ENCODE peak calls at places on chromosomes 7 and 10, in ten cellular contexts. W is DMS79 treated with DMSO at 0.1 percent for 48 hours; Z is prostate gland; C is smooth muscle cell of the brain vasculature; G is T-cell; U is left ventricle myocardium superior; E is NCI-H510A treated with DMSO at 0.1 percent for 48 hours; J is activated T-cell treated with anti-CD3 and anti-CD28 coated beads, Interleukin-2, amount 50 U/mL, for 72 hours; P is HAP-1; T is adipocyte. D is an unnamed sample.

GRCh38 chr7:97015787-97016391 is 8.7 kb downstream of the DLX5 start:
- DNase-seq in W (no peak), T (no peak), U (no peak), G (no peak), Z (no peak), C (no peak), J (no peak), P (no peak), E (no peak), D (no peak)

GRCh38 chr10:44860811-44861751 is 50.1 kb upstream of the TMEM72 start:
- DNase-seq in W (no peak), C (no peak), J (no peak), E (no peak), T (peak), P (no peak), G (no peak), Z (no peak), U (peak), D (no peak)

GRCh38 chr10:58608356-58608755 is 95.7 kb downstream of the BICC1 start:
- DNase-seq in C (no peak), P (no peak), T (peak), G (no peak), W (no peak), U (no peak), Z (no peak), J (no peak), E (no peak), D (no peak)

GRCh38 chr10:30502266-30503058 is 68.5 kb downstream of the MAP3K8 start:
- DNase-seq in E (no peak), U (peak), G (peak), C (no peak), T (peak), P (no peak), J (peak), W (no peak), Z (no peak), D (peak)

GRCh38 chr7:17298840-17299476 is 506 bp downstream of the AHR start:
- DNase-seq in Z (peak), J (peak), E (peak), U (peak), G (peak), P (no peak), W (peak), T (peak), C (no peak), D (peak)

GRCh38 chr7:836429-836828 is 4.2 kb downstream of the SUN1 start:
- DNase-seq in E (no peak), W (no peak), Z (no peak), J (no peak), U (no peak), G (no peak), C (no peak), T (peak), P (no peak), D (no peak)

GRCh38 chr7:23298141-23298851 is 843 bp upstream of the MALSU1 start:
- DNase-seq in P (peak), U (no peak), G (no peak), Z (no peak), T (peak), C (no peak), E (no peak), W (no peak), J (no peak), D (no peak)

GRCh38 chr10:29473411-29474100 is 161.2 kb downstream of the SVIL start:
- DNase-seq in C (no peak), Z (no peak), G (no peak), U (peak), T (no peak), E (peak), J (no peak), W (no peak), P (no peak), D (no peak)

GRCh38 chr7:123727071-123727837 is 21.5 kb downstream of the WASL start:
- DNase-seq in J (no peak), C (peak), W (no peak), Z (no peak), G (no peak), E (no peak), P (no peak), U (no peak), T (peak), D (no peak)

GRCh38 chr10:96509017-96509641 is 4.6 kb downstream of the TLL2 start:
- DNase-seq in C (peak), J (no peak), P (no peak), G (no peak), T (peak), E (no peak), Z (no peak), U (no peak), W (no peak), D (no peak)

GRCh38 chr7:134364619-134365037 is 47.9 kb upstream of the SLC35B4 start:
- DNase-seq in C (no peak), W (no peak), J (no peak), T (peak), U (no peak), P (no peak), G (no peak), Z (no peak), E (no peak), D (no peak)

GRCh38 chr7:35035511-35035921 is 1.8 kb downstream of the DPY19L1 start:
- DNase-seq in E (peak), W (peak), G (peak), T (peak), J (peak), C (no peak), U (no peak), P (no peak), Z (peak), D (no peak)

GRCh38 chr10:30374353-30374752 is 25.3 kb upstream of the MTPAP start:
- DNase-seq in P (no peak), E (no peak), T (no peak), Z (no peak), U (no peak), G (no peak), J (no peak), W (no peak), C (no peak), D (no peak)

GRCh38 chr7:128123291-128124037 is 92.2 kb upstream of the LRRC4 start:
- DNase-seq in W (no peak), Z (no peak), P (no peak), C (no peak), G (no peak), J (no peak), U (no peak), T (no peak), E (no peak), D (no peak)

GRCh38 chr7:75617634-75618234 is 121.0 kb downstream of the HIP1 start:
- DNase-seq in J (peak), G (peak), P (no peak), Z (no peak), C (no peak), T (no peak), W (no peak), E (no peak), U (peak), D (peak)

GRCh38 chr7:51289608-51290370 is 26.8 kb downstream of the COBL start:
- DNase-seq in T (no peak), W (no peak), P (no peak), G (no peak), U (no peak), Z (no peak), J (no peak), E (peak), C (no peak), D (no peak)

GRCh38 chr7:7786595-7786994 is 68.2 kb upstream of the RPA3 start:
- DNase-seq in U (no peak), G (no peak), Z (no peak), P (no peak), T (no peak), J (no peak), C (no peak), E (no peak), W (no peak), D (no peak)

GRCh38 chr10:63700209-63700934 is 179.2 kb downstream of the REEP3 start:
- DNase-seq in J (peak), P (no peak), E (no peak), W (no peak), Z (no peak), C (peak), U (peak), T (peak), G (no peak), D (no peak)

GRCh38 chr10:18104223-18104872 is 35.9 kb upstream of the CACNB2 start:
- DNase-seq in G (peak), T (peak), P (peak), W (no peak), C (peak), U (peak), Z (no peak), J (peak), E (peak), D (peak)

GRCh38 chr10:4498763-4499251 is 327.2 kb upstream of the AKR1E2 start:
- DNase-seq in E (no peak), C (peak), P (no peak), T (peak), G (no peak), U (no peak), J (no peak), W (no peak), Z (peak), D (no peak)

GRCh38 chr10:69558559-69558958 is 14.7 kb downstream of the NEUROG3 start:
- DNase-seq in W (no peak), P (no peak), U (no peak), G (no peak), T (no peak), Z (no peak), E (no peak), J (no peak), C (no peak), D (no peak)

GRCh38 chr10:35633006-35633980 is 8.8 kb downstream of the FZD8 start:
- DNase-seq in C (no peak), Z (no peak), W (no peak), T (no peak), E (no peak), U (no peak), G (no peak), P (no peak), J (no peak), D (no peak)

GRCh38 chr7:109844362-109844761 is 1246.6 kb upstream of the LRRN3 start:
- DNase-seq in U (no peak), W (peak), G (no peak), T (peak), C (no peak), E (peak), J (no peak), Z (no peak), P (peak), D (no peak)

GRCh38 chr7:50685445-50686070 is 97.1 kb downstream of the GRB10 start:
- DNase-seq in G (no peak), T (no peak), J (no peak), E (peak), P (no peak), C (no peak), U (no peak), W (peak), Z (no peak), D (no peak)

GRCh38 chr10:74297389-74298080 is 146.5 kb downstream of the ADK start:
- DNase-seq in U (no peak), J (no peak), G (no peak), Z (no peak), P (no peak), E (no peak), C (no peak), T (peak), W (no peak), D (no peak)

GRCh38 chr10:97433430-97434001 is 7.5 kb downstream of the PGAM1 start:
- DNase-seq in C (no peak), P (no peak), Z (no peak), U (no peak), T (no peak), J (no peak), E (no peak), W (no peak), G (no peak), D (no peak)

GRCh38 chr7:21616796-21617436 is 74.1 kb downstream of the DNAH11 start:
- DNase-seq in Z (no peak), W (no peak), E (no peak), T (peak), P (no peak), U (no peak), C (no peak), G (no peak), J (no peak), D (no peak)

GRCh38 chr7:158355456-158356065 is 232.1 kb downstream of the PTPRN2 start:
- DNase-seq in U (peak), Z (no peak), W (no peak), T (peak), P (no peak), J (no peak), E (peak), C (no peak), G (no peak), D (no peak)

GRCh38 chr10:3805227-3805790 is 20.3 kb upstream of the KLF6 start:
- DNase-seq in U (no peak), E (no peak), G (peak), P (no peak), Z (no peak), J (peak), W (no peak), T (peak), C (no peak), D (peak)

GRCh38 chr10:116974442-116975005 is 30.5 kb downstream of the SHTN1 start:
- DNase-seq in W (peak), P (peak), Z (no peak), C (no peak), G (no peak), T (peak), U (no peak), J (no peak), E (no peak), D (no peak)

GRCh38 chr10:14605231-14605925 is 169.3 kb downstream of the FAM107B start:
- DNase-seq in G (no peak), C (no peak), E (no peak), U (no peak), P (no peak), J (peak), Z (no peak), W (peak), T (peak), D (peak)

GRCh38 chr7:155291045-155291530 is 6.6 kb upstream of the INSIG1 start:
- DNase-seq in U (no peak), Z (no peak), E (no peak), J (peak), W (no peak), P (no peak), C (no peak), T (peak), G (no peak), D (no peak)

GRCh38 chr7:139776486-139777303 is 1.1 kb downstream of the HIPK2 start:
- DNase-seq in G (peak), C (no peak), Z (peak), E (peak), U (no peak), J (peak), T (peak), W (peak), P (peak), D (no peak)

GRCh38 chr10:123549761-123550454 is 116.2 kb upstream of the GPR26 start:
- DNase-seq in T (no peak), P (no peak), U (no peak), Z (no peak), W (no peak), E (no peak), C (no peak), G (no peak), J (no peak), D (no peak)

D was measured in effector CD4-positive, alpha-beta T cell.